ENCODE peak calls at places on chromosome 10, in seven cellular contexts. One of them, this sample, is unnamed.

GRCh38 chr10:98134117-98134430 is 383 bp upstream of the R3HCC1L start:
- DNase-seq in SK-N-SH: no peak
- DNase-seq in K562: no peak
- DNase-seq in GM12878: no peak
- DNase-seq in HepG2: no peak
- DNase-seq in HCT116: no peak
- DNase-seq in H1: no peak
- DNase-seq in this sample: no peak

GRCh38 chr10:9103301-9103700 is 1048.8 kb downstream of the GATA3 start:
- DNase-seq in HepG2: no peak
- DNase-seq in K562: no peak
- DNase-seq in SK-N-SH: no peak
- DNase-seq in H1: no peak
- DNase-seq in GM12878: no peak
- DNase-seq in HCT116: no peak
- DNase-seq in this sample: no peak

GRCh38 chr10:59622320-59622901 is 87.2 kb downstream of the SLC16A9 start:
- DNase-seq in HepG2: peak; percentile 41
- DNase-seq in K562: peak; percentile 53
- DNase-seq in GM12878: no peak
- DNase-seq in H1: peak; percentile 63
- DNase-seq in SK-N-SH: peak; percentile 46
- DNase-seq in HCT116: peak; percentile 67
- DNase-seq in this sample: peak; percentile 87

GRCh38 chr10:75483188-75483587 is 51.8 kb downstream of the LRMDA start:
- DNase-seq in H1: no peak
- DNase-seq in K562: no peak
- DNase-seq in GM12878: no peak
- DNase-seq in HepG2: no peak
- DNase-seq in HCT116: no peak
- DNase-seq in SK-N-SH: no peak
- DNase-seq in this sample: no peak

GRCh38 chr10:33211123-33211878 is 123.2 kb downstream of the NRP1 start:
- DNase-seq in HCT116: no peak
- DNase-seq in H1: no peak
- DNase-seq in K562: no peak
- DNase-seq in GM12878: no peak
- DNase-seq in HepG2: no peak
- DNase-seq in SK-N-SH: peak; percentile 22
- DNase-seq in this sample: no peak

GRCh38 chr10:102455893-102456471 is 4.6 kb upstream of the C10orf95 start:
- DNase-seq in GM12878: no peak
- DNase-seq in HepG2: no peak
- DNase-seq in HCT116: no peak
- DNase-seq in K562: no peak
- DNase-seq in SK-N-SH: no peak
- DNase-seq in H1: no peak
- DNase-seq in this sample: no peak

GRCh38 chr10:94006591-94007550 is 13.1 kb downstream of the PLCE1 start:
- DNase-seq in H1: no peak
- DNase-seq in GM12878: no peak
- DNase-seq in SK-N-SH: no peak
- DNase-seq in HepG2: no peak
- DNase-seq in K562: no peak
- DNase-seq in HCT116: no peak
- DNase-seq in this sample: peak; percentile 54

GRCh38 chr10:76049581-76050290 is 618.3 kb downstream of the LRMDA start:
- DNase-seq in GM12878: no peak
- DNase-seq in HCT116: no peak
- DNase-seq in SK-N-SH: no peak
- DNase-seq in HepG2: no peak
- DNase-seq in K562: no peak
- DNase-seq in H1: no peak
- DNase-seq in this sample: no peak

GRCh38 chr10:48764486-48764885 is 79.8 kb downstream of the WDFY4 start:
- DNase-seq in K562: no peak
- DNase-seq in GM12878: no peak
- DNase-seq in SK-N-SH: no peak
- DNase-seq in HepG2: no peak
- DNase-seq in HCT116: no peak
- DNase-seq in H1: no peak
- DNase-seq in this sample: no peak

GRCh38 chr10:31977440-31978157 is 49.0 kb upstream of the ARHGAP12 start:
- DNase-seq in HCT116: no peak
- DNase-seq in GM12878: no peak
- DNase-seq in SK-N-SH: no peak
- DNase-seq in HepG2: no peak
- DNase-seq in H1: no peak
- DNase-seq in K562: no peak
- DNase-seq in this sample: no peak

GRCh38 chr10:33260403-33261239 is 73.8 kb downstream of the NRP1 start:
- DNase-seq in GM12878: no peak
- DNase-seq in SK-N-SH: peak; percentile 28
- DNase-seq in HepG2: no peak
- DNase-seq in H1: no peak
- DNase-seq in K562: no peak
- DNase-seq in HCT116: no peak
- DNase-seq in this sample: no peak

GRCh38 chr10:62266611-62267010 is 2.0 kb downstream of the RTKN2 start:
- DNase-seq in HepG2: no peak
- DNase-seq in HCT116: no peak
- DNase-seq in H1: no peak
- DNase-seq in SK-N-SH: no peak
- DNase-seq in GM12878: no peak
- DNase-seq in K562: no peak
- DNase-seq in this sample: no peak

GRCh38 chr10:50394832-50395231 is 143.5 kb upstream of the ASAH2 start:
- DNase-seq in GM12878: no peak
- DNase-seq in H1: no peak
- DNase-seq in HCT116: no peak
- DNase-seq in K562: no peak
- DNase-seq in HepG2: no peak
- DNase-seq in SK-N-SH: no peak
- DNase-seq in this sample: no peak

GRCh38 chr10:62632071-62632809 is 172.3 kb upstream of the ADO start:
- DNase-seq in H1: no peak
- DNase-seq in HCT116: no peak
- DNase-seq in HepG2: no peak
- DNase-seq in GM12878: peak; percentile 80
- DNase-seq in K562: no peak
- DNase-seq in SK-N-SH: no peak
- DNase-seq in this sample: no peak

GRCh38 chr10:120744040-120744439 is 107.1 kb upstream of the WDR11 start:
- DNase-seq in SK-N-SH: no peak
- DNase-seq in K562: no peak
- DNase-seq in HepG2: no peak
- DNase-seq in HCT116: no peak
- DNase-seq in GM12878: no peak
- DNase-seq in H1: no peak
- DNase-seq in this sample: no peak

GRCh38 chr10:75234683-75235374 is 928 bp downstream of the COMTD1 start:
- DNase-seq in HepG2: no peak
- DNase-seq in SK-N-SH: peak; percentile 59
- DNase-seq in HCT116: no peak
- DNase-seq in K562: peak; percentile 59
- DNase-seq in GM12878: no peak
- DNase-seq in H1: peak; percentile 82
- DNase-seq in this sample: no peak

GRCh38 chr10:7288060-7288690 is 122.7 kb downstream of the SFMBT2 start:
- DNase-seq in HepG2: peak; percentile 9
- DNase-seq in SK-N-SH: no peak
- DNase-seq in K562: peak; percentile 24
- DNase-seq in GM12878: no peak
- DNase-seq in H1: no peak
- DNase-seq in HCT116: no peak
- DNase-seq in this sample: no peak

GRCh38 chr10:73647211-73647874 is 6.1 kb upstream of the MYOZ1 start:
- DNase-seq in HepG2: no peak
- DNase-seq in SK-N-SH: peak; percentile 96
- DNase-seq in K562: no peak
- DNase-seq in GM12878: no peak
- DNase-seq in HCT116: no peak
- DNase-seq in H1: peak; percentile 86
- DNase-seq in this sample: no peak

GRCh38 chr10:75398238-75398629 is 3.3 kb downstream of the ZNF503 start:
- DNase-seq in HCT116: no peak
- DNase-seq in K562: no peak
- DNase-seq in H1: no peak
- DNase-seq in SK-N-SH: no peak
- DNase-seq in GM12878: no peak
- DNase-seq in HepG2: no peak
- DNase-seq in this sample: no peak

GRCh38 chr10:79938728-79939380 is 10.1 kb downstream of the SFTPD start:
- DNase-seq in SK-N-SH: peak; percentile 55
- DNase-seq in K562: no peak
- DNase-seq in HCT116: no peak
- DNase-seq in H1: no peak
- DNase-seq in GM12878: no peak
- DNase-seq in HepG2: no peak
- DNase-seq in this sample: no peak

GRCh38 chr10:17056781-17057191 is 72.8 kb downstream of the CUBN start:
- DNase-seq in K562: no peak
- DNase-seq in H1: no peak
- DNase-seq in HCT116: no peak
- DNase-seq in SK-N-SH: no peak
- DNase-seq in GM12878: no peak
- DNase-seq in HepG2: no peak
- DNase-seq in this sample: no peak

GRCh38 chr10:108788891-108789290 is 1134.4 kb downstream of the XPNPEP1 start:
- DNase-seq in K562: no peak
- DNase-seq in GM12878: no peak
- DNase-seq in H1: no peak
- DNase-seq in HepG2: no peak
- DNase-seq in HCT116: no peak
- DNase-seq in SK-N-SH: no peak
- DNase-seq in this sample: no peak

GRCh38 chr10:116809528-116810500 is 39.5 kb upstream of the ENO4 start:
- DNase-seq in H1: peak; percentile 81
- DNase-seq in K562: peak; percentile 53
- DNase-seq in HCT116: peak; percentile 31
- DNase-seq in HepG2: peak; percentile 12
- DNase-seq in SK-N-SH: peak; percentile 70
- DNase-seq in GM12878: no peak
- DNase-seq in this sample: peak; percentile 39

GRCh38 chr10:129079705-129080104 is 387.3 kb upstream of the MGMT start:
- DNase-seq in K562: no peak
- DNase-seq in SK-N-SH: no peak
- DNase-seq in HCT116: no peak
- DNase-seq in H1: no peak
- DNase-seq in HepG2: no peak
- DNase-seq in GM12878: no peak
- DNase-seq in this sample: no peak

GRCh38 chr10:3775671-3776551 is 9.1 kb downstream of the KLF6 start:
- DNase-seq in K562: no peak
- DNase-seq in HCT116: peak; percentile 55
- DNase-seq in H1: peak; percentile 56
- DNase-seq in GM12878: no peak
- DNase-seq in HepG2: no peak
- DNase-seq in SK-N-SH: no peak
- DNase-seq in this sample: no peak
- TF ChIP-seq JUND in K562: no peak
- TF ChIP-seq JUND in HCT116: peak; percentile 36
- TF ChIP-seq JUND in H1: no peak
- TF ChIP-seq JUND in GM12878: no peak
- TF ChIP-seq JUND in HepG2: no peak
- TF ChIP-seq JUND in SK-N-SH: no peak
- TF ChIP-seq JUND in this sample: no peak

GRCh38 chr10:110698340-110698739 is 54.2 kb downstream of the RBM20 start:
- DNase-seq in H1: no peak
- DNase-seq in HepG2: no peak
- DNase-seq in SK-N-SH: no peak
- DNase-seq in HCT116: no peak
- DNase-seq in GM12878: no peak
- DNase-seq in K562: no peak
- DNase-seq in this sample: no peak
- TF ChIP-seq JUND in H1: no peak
- TF ChIP-seq JUND in HepG2: no peak
- TF ChIP-seq JUND in SK-N-SH: no peak
- TF ChIP-seq JUND in HCT116: no peak
- TF ChIP-seq JUND in GM12878: no peak
- TF ChIP-seq JUND in K562: no peak
- TF ChIP-seq JUND in this sample: no peak

GRCh38 chr10:46530249-46531186 is 25.9 kb downstream of the GPRIN2 start:
- DNase-seq in K562: no peak
- DNase-seq in GM12878: no peak
- DNase-seq in H1: no peak
- DNase-seq in HepG2: peak; percentile 49
- DNase-seq in HCT116: no peak
- DNase-seq in SK-N-SH: no peak
- DNase-seq in this sample: no peak
- TF ChIP-seq JUND in K562: no peak
- TF ChIP-seq JUND in GM12878: no peak
- TF ChIP-seq JUND in H1: no peak
- TF ChIP-seq JUND in HepG2: no peak
- TF ChIP-seq JUND in HCT116: no peak
- TF ChIP-seq JUND in SK-N-SH: no peak
- TF ChIP-seq JUND in this sample: no peak

DNA sequence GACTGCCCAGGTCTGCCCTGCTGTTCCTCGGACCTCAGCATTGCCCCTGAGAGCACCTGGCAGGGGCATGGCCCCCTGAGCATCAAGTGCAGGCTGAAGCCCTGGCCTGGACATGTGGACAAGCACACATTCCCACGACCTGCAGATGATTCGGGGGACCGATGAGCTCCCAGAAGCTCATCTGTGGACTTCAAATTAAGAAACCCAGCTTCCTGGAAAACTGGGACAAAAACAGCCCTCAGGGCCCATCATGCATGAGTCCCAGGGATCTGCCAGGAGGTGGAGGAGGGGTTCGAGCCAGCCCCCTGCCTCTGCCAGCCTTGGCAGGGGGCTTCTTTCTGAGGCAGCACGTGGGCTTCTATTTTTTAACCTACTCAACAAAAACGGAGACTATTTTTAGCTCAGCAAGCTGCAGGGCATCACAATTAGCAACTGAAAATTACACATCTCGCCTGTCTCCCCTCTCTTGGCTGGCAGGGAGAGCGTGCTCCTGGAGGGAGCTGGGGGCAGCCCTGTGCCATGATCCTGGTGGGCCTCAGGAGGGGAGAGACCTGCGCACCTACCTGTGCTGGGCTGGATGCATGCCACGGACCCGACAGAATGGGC is 51.8 kb downstream of the RASGEF1A start:
- DNase-seq in HepG2: no peak
- DNase-seq in K562: no peak
- DNase-seq in H1: no peak
- DNase-seq in SK-N-SH: peak; percentile 54
- DNase-seq in HCT116: no peak
- DNase-seq in GM12878: no peak
- DNase-seq in this sample: no peak
- TF ChIP-seq JUND in HepG2: no peak
- TF ChIP-seq JUND in K562: no peak
- TF ChIP-seq JUND in H1: no peak
- TF ChIP-seq JUND in SK-N-SH: no peak
- TF ChIP-seq JUND in HCT116: no peak
- TF ChIP-seq JUND in GM12878: no peak
- TF ChIP-seq JUND in this sample: no peak

This sample was measured in T47D.